ENCODE peak calls at places on chromosomes 16 and 17, in six cellular contexts. D is tibial artery, V is tibial nerve, H is skeletal muscle cell, A is ovary, S is breast epithelium. B is an unnamed sample.

GRCh38 chr16:1081734-1082265 is 9.3 kb downstream of the SSTR5 start:
- DNase-seq in S (no peak), A (no peak), V (no peak), D (no peak), H (no peak), B (no peak)

GRCh38 chr16:19926449-19927390 is 42.1 kb upstream of the GPRC5B start:
- DNase-seq in H (peak; percentile 41), A (no peak), V (no peak), D (no peak), S (no peak), B (peak; percentile 9)

GRCh38 chr17:75365009-75365930 is 40.2 kb downstream of the GRB2 start:
- DNase-seq in S (no peak), H (no peak), A (no peak), V (no peak), D (no peak), B (no peak)

GRCh38 chr16:27698266-27698665 is 148.3 kb downstream of the KATNIP start:
- DNase-seq in A (no peak), S (peak; percentile 25), V (no peak), D (peak; percentile 44), H (no peak), B (no peak)

GRCh38 chr17:82126479-82127314 is 28.7 kb upstream of the FASN start:
- DNase-seq in D (no peak), H (no peak), A (no peak), V (no peak), S (no peak), B (no peak)

GRCh38 chr17:76131692-76132573 is 9.1 kb downstream of the FOXJ1 start:
- DNase-seq in D (no peak), H (no peak), A (no peak), S (no peak), V (no peak), B (no peak)

GRCh38 chr17:51461578-51462004 is 201.2 kb downstream of the UTP18 start:
- DNase-seq in V (peak; percentile 44), H (no peak), D (no peak), S (no peak), A (peak; percentile 55), B (no peak)

GRCh38 chr17:55161935-55162555 is 102.7 kb upstream of the HLF start:
- DNase-seq in V (no peak), S (no peak), D (no peak), H (peak; percentile 83), A (no peak), B (peak; percentile 78)

GRCh38 chr17:49406791-49407190 is 7.9 kb downstream of the PHB1 start:
- DNase-seq in H (no peak), V (no peak), D (no peak), S (no peak), A (no peak), B (no peak)

GRCh38 chr17:57987582-57988300 is at the start of gene VEZF1:
- DNase-seq in H (no peak), S (peak; percentile 68), A (peak; percentile 81), V (peak; percentile 41), D (peak; percentile 87), B (no peak)

GRCh38 chr16:4882633-4883285 is 35.5 kb downstream of the UBN1 start:
- DNase-seq in D (no peak), V (peak; percentile 23), A (no peak), H (peak; percentile 33), S (peak; percentile 62), B (peak; percentile 14)

GRCh38 chr17:50588391-50589111 is 28.0 kb downstream of the CACNA1G start:
- DNase-seq in A (peak; percentile 68), D (no peak), H (no peak), V (no peak), S (no peak), B (no peak)

GRCh38 chr17:56912105-56912999 is 1.5 kb downstream of the TRIM25 start:
- DNase-seq in D (peak; percentile 81), A (peak; percentile 41), V (peak; percentile 76), H (no peak), S (no peak), B (no peak)

GRCh38 chr17:71084219-71084618 is 914.9 kb downstream of the KCNJ2 start:
- DNase-seq in V (peak; percentile 28), D (no peak), H (no peak), S (no peak), A (no peak), B (no peak)

GRCh38 chr16:27978876-27979275 is 84.6 kb downstream of the GSG1L start:
- DNase-seq in H (no peak), A (no peak), V (no peak), S (no peak), D (no peak), B (no peak)

GRCh38 chr17:36791961-36792475 is 145.3 kb upstream of the LHX1 start:
- DNase-seq in S (no peak), V (no peak), H (no peak), D (no peak), A (no peak), B (no peak)

GRCh38 chr16:23905027-23905426 is 69.2 kb downstream of the PRKCB start:
- DNase-seq in D (peak; percentile 70), V (no peak), H (no peak), A (no peak), S (no peak), B (peak; percentile 96)

GRCh38 chr16:86578499-86579267 is at the start of gene FOXL1:
- DNase-seq in D (peak; percentile 80), A (no peak), V (no peak), H (peak; percentile 61), S (no peak), B (no peak)

GRCh38 chr17:53792451-53792850 is 30.3 kb upstream of the KIF2B start:
- DNase-seq in S (no peak), V (no peak), D (no peak), H (no peak), A (no peak), B (no peak)

GRCh38 chr17:67152824-67153223 is 92.2 kb downstream of the HELZ start:
- DNase-seq in V (no peak), S (no peak), D (no peak), A (no peak), H (no peak), B (no peak)

GRCh38 chr16:69111216-69111615 is 5.8 kb downstream of the HAS3 start:
- DNase-seq in A (no peak), H (no peak), V (no peak), S (no peak), D (peak; percentile 7), B (no peak)

GRCh38 chr16:4404247-4404966 is 12.0 kb downstream of the CORO7 start:
- DNase-seq in D (no peak), V (peak; percentile 49), S (no peak), H (no peak), A (peak; percentile 23), B (no peak)

GRCh38 chr16:57115504-57116182 is 23.3 kb downstream of the CPNE2 start:
- DNase-seq in S (no peak), H (no peak), A (peak; percentile 63), V (peak; percentile 36), D (peak; percentile 70), B (no peak)

GRCh38 chr17:74454197-74455024 is 12.0 kb upstream of the CD300A start:
- DNase-seq in V (peak; percentile 82), D (no peak), H (peak; percentile 7), S (no peak), A (peak; percentile 94), B (no peak)

DNA sequence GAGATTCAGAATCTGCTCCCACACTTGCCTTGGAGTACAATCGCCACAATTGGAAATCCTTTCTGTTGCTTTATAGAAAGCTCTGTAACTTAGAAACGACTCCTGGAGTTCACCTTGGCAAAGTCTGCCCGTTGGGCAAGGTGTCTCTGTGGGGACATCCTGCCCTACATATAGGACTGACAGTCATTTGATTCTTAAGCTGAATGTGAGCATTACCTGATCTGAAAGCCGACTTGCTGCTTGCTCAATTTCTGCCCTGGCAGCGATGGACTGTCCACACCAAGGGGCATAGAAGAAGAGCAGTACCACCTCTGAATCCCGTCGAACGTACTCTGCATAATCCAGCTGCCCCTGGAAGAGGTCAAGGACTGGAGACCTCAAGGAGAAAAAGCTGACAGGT is 6.9 kb downstream of the TXNDC11 start:
- DNase-seq in D (no peak), S (no peak), A (no peak), H (no peak), V (no peak), B (no peak)
- H3K4me3 ChIP-seq in D (no peak overlapping the region), S (no peak overlapping the region), A (no peak overlapping the region), H (no peak overlapping the region), V (no peak overlapping the region), B (no peak overlapping the region)

DNA sequence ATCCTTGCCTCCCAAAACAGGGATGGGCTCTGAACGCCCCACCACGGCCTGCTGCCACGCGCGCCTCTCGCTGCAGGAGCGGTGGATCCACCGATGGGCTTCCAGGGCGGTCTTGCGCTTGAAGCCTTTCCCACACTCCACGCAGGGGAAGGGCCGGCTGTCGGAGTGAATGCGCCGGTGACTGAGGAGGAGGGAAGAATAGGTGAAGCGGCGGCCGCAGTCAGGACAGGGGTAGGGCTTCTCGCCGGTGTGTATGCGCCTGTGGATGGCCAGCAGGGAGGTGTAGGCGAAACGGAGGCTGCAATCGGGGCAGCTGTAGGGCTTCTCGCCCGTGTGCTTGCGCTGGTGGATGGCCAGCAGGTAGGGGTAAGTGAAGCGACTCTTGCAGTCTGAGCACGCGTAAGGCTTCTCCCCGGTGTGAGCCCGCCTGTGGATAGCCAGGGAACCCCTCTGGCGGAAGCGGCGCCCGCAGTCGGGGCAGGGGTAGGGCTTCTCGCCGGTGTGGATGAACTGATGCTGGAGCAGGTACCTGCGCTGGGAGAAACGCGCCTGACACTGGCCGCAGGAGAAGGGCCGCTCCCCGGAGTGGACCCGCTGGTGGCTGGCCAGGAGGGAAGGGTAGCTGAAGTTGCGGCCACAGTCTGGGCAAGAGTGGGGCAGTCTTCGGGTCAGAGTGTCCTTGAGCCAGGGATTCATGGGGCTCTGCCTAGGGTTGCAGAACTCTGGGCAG is 2.7 kb downstream of the ZNF785 start:
- DNase-seq in A (no peak), D (no peak), S (no peak), V (no peak), H (no peak), B (no peak)
- H3K4me3 ChIP-seq in A (no peak overlapping the region), D (no peak overlapping the region), S (no peak overlapping the region), V (no peak overlapping the region), H (no peak overlapping the region), B (no peak overlapping the region)

DNA sequence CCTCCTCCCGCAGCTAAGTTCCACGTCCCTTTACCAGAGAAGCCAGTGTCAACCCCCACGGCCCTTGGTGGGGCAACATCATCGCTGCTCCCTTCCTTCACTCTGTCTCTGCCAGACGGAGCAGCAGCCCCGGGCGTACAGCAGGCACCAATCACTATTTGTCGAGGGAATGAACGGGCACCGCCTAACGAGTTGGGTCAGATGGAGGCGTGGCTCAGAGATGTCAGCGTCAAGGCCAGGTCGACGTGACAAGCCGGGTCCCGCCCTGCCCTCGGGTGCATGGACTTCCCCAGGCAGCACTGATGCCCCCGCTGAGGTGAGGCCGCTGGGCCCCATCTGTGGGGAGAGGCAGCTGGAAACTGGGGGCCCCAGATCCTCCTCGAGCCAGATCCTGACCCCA is 50.0 kb downstream of the CBFA2T3 start:
- DNase-seq in H (no peak), V (no peak), A (no peak), D (no peak), S (no peak), B (no peak)
- H3K4me3 ChIP-seq in H (no peak overlapping the region), V (no peak overlapping the region), A (no peak overlapping the region), D (no peak overlapping the region), S (no peak overlapping the region), B (no peak overlapping the region)

DNA sequence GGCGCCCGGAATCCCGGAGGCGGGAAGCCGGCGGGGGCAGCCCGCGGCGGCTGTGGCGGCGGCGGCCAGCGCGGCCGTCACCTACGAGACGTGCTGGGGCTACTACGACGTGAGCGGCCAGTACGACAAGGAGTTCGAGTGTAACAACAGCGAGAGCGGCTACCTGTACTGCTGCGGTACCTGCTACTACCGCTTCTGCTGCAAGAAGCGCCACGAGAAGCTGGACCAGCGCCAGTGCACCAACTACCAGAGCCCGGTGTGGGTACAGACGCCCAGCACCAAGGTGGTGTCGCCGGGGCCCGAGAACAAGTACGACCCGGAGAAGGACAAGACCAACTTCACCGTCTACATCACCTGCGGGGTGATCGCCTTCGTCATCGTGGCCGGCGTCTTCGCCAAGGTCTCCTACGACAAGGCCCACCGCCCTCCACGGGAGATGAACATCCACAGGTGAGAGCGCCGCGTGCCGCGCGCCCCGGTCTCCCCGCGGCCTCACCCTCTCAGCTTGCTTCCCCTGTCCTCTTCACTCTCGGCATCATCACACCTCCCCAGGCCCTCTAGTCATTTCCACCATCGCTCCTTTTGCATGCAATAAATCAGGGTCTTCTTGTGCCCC is 706 bp downstream of the SHISA6 start:
- DNase-seq in V (no peak), S (peak; percentile 59), H (no peak), A (no peak), D (no peak), B (no peak)
- H3K4me3 ChIP-seq in V (peak overlapping the region; percentile 18), S (peak overlapping the region; percentile 56), H (no peak overlapping the region), A (no peak overlapping the region), D (no peak overlapping the region), B (no peak overlapping the region)